ENCODE peak calls at places on chromosomes 5 and 9, in eight cellular contexts. E is cerebellar nuclear complex, Q is NCI-H1417, W is GM12891, P is mesendoderm, I is kidney epithelial cell, T is neuronal stem cell, L is epithelial cell of prostate. A is an unnamed sample.

GRCh38 chr9:136297016-136297691 is 6.7 kb downstream of the CCDC187 start:
- DNase-seq in E (peak; percentile 36), Q (peak; percentile 76), W (no peak), P (no peak), I (no peak), T (no peak), L (peak; percentile 46), A (no peak)

GRCh38 chr5:453725-454481 is 10.9 kb downstream of the EXOC3 start:
- DNase-seq in E (no peak), Q (no peak), W (no peak), P (no peak), I (no peak), T (no peak), L (no peak), A (no peak)

GRCh38 chr9:87678650-87679355 is 47.1 kb upstream of the CTSL start:
- DNase-seq in E (no peak), Q (peak; percentile 54), W (peak; percentile 40), P (peak; percentile 78), I (peak; percentile 38), T (peak; percentile 65), L (peak; percentile 12), A (peak; percentile 50)

GRCh38 chr5:4580772-4581171 is 559.4 kb upstream of the ADAMTS16 start:
- DNase-seq in E (no peak), Q (no peak), W (no peak), P (no peak), I (no peak), T (no peak), L (no peak), A (no peak)

GRCh38 chr5:180637962-180638680 is 11.3 kb downstream of the FLT4 start:
- DNase-seq in E (no peak), Q (no peak), W (no peak), P (no peak), I (no peak), T (no peak), L (no peak), A (no peak)

GRCh38 chr9:70410368-70410767 is 4.1 kb downstream of the KLF9 start:
- DNase-seq in E (no peak), Q (no peak), W (no peak), P (no peak), I (no peak), T (no peak), L (no peak), A (peak; percentile 23)

GRCh38 chr5:6712136-6712581 is 1.1 kb upstream of the TENT4A start:
- DNase-seq in E (no peak), Q (peak; percentile 78), W (no peak), P (peak; percentile 67), I (no peak), T (peak; percentile 51), L (no peak), A (no peak)

GRCh38 chr9:127634698-127635097 is 22.6 kb downstream of the STXBP1 start:
- DNase-seq in E (no peak), Q (no peak), W (no peak), P (peak; percentile 47), I (no peak), T (no peak), L (no peak), A (no peak)

GRCh38 chr9:35517136-35517535 is 27.2 kb downstream of the RUSC2 start:
- DNase-seq in E (no peak), Q (no peak), W (no peak), P (peak; percentile 22), I (no peak), T (no peak), L (no peak), A (peak; percentile 55)

GRCh38 chr5:43065384-43066230 is 25.5 kb upstream of the ANXA2R start:
- DNase-seq in E (no peak), Q (peak; percentile 76), W (no peak), P (peak; percentile 60), I (no peak), T (peak; percentile 20), L (no peak), A (peak; percentile 75)

GRCh38 chr5:31763399-31763798 is 124.5 kb downstream of the PDZD2 start:
- DNase-seq in E (no peak), Q (no peak), W (no peak), P (no peak), I (no peak), T (no peak), L (no peak), A (no peak)

GRCh38 chr9:126230692-126231091 is 95.9 kb upstream of the MVB12B start:
- DNase-seq in E (no peak), Q (no peak), W (no peak), P (no peak), I (no peak), T (no peak), L (no peak), A (no peak)

GRCh38 chr5:91283326-91283725 is 99.8 kb downstream of the ARRDC3 start:
- DNase-seq in E (no peak), Q (no peak), W (no peak), P (no peak), I (no peak), T (no peak), L (no peak), A (no peak)

GRCh38 chr5:32909207-32909606 is 198.1 kb downstream of the NPR3 start:
- DNase-seq in E (no peak), Q (no peak), W (no peak), P (no peak), I (no peak), T (no peak), L (no peak), A (peak; percentile 20)

GRCh38 chr5:151048526-151048925 is 28.1 kb downstream of the GPX3 start:
- DNase-seq in E (no peak), Q (no peak), W (no peak), P (peak; percentile 69), I (no peak), T (no peak), L (no peak), A (no peak)

GRCh38 chr5:158170534-158170933 is 311.6 kb upstream of the CLINT1 start:
- DNase-seq in E (no peak), Q (no peak), W (no peak), P (no peak), I (no peak), T (no peak), L (no peak), A (no peak)

GRCh38 chr5:39638803-39639202 is 214.0 kb upstream of the DAB2 start:
- DNase-seq in E (no peak), Q (no peak), W (no peak), P (no peak), I (no peak), T (no peak), L (no peak), A (no peak)

GRCh38 chr5:176533894-176534611 is 3.1 kb downstream of the RNF44 start:
- DNase-seq in E (no peak), Q (no peak), W (no peak), P (no peak), I (no peak), T (no peak), L (no peak), A (no peak)

GRCh38 chr5:98214240-98215051 is 559.0 kb upstream of the RGMB start:
- DNase-seq in E (no peak), Q (no peak), W (no peak), P (no peak), I (peak; percentile 25), T (no peak), L (no peak), A (no peak)

GRCh38 chr5:96637191-96637590 is 25.0 kb upstream of the CAST start:
- DNase-seq in E (no peak), Q (no peak), W (no peak), P (no peak), I (no peak), T (no peak), L (no peak), A (no peak)

A was measured in kidney glomerular epithelial cell.